ENCODE peak calls at places on chromosomes 16 and 17, in nine cellular contexts. O is effector CD4-positive, alpha-beta T cell; G is Caco-2; J is AG08395; F is NCI-H1417; Y is ELR; W is HTR-8/SVneo; S is mucosa of gallbladder; Z is psoas muscle. X is an unnamed sample.

GRCh38 chr16:10189861-10190390 is 7.7 kb upstream of the GRIN2A start:
- DNase-seq in O (no peak), G (no peak), J (no peak), F (no peak), Y (no peak), W (no peak), S (no peak), Z (no peak), X (no peak)

GRCh38 chr16:54356391-54356790 is 69.8 kb upstream of the IRX3 start:
- DNase-seq in O (no peak), G (no peak), J (no peak), F (no peak), Y (no peak), W (no peak), S (no peak), Z (no peak), X (no peak)

GRCh38 chr16:73846292-73846849 is 450.2 kb upstream of the PSMD7 start:
- DNase-seq in O (no peak), G (no peak), J (no peak), F (peak), Y (no peak), W (no peak), S (no peak), Z (no peak), X (no peak)

GRCh38 chr16:22635801-22636200 is 125.1 kb downstream of the NPIPB5 start:
- DNase-seq in O (no peak), G (no peak), J (no peak), F (no peak), Y (no peak), W (no peak), S (no peak), Z (no peak), X (no peak)

GRCh38 chr17:63435681-63436522 is 10.2 kb downstream of the CYB561 start:
- DNase-seq in O (no peak), G (peak), J (no peak), F (peak), Y (no peak), W (peak), S (peak), Z (no peak), X (no peak)

GRCh38 chr17:57295526-57296023 is 39.3 kb downstream of the MSI2 start:
- DNase-seq in O (no peak), G (peak), J (no peak), F (no peak), Y (peak), W (peak), S (no peak), Z (no peak), X (no peak)

GRCh38 chr16:81140930-81141780 is 45.0 kb upstream of the GCSH start:
- DNase-seq in O (no peak), G (peak), J (no peak), F (no peak), Y (peak), W (no peak), S (no peak), Z (no peak), X (no peak)

GRCh38 chr16:1495281-1496262 is 2.4 kb downstream of the TELO2 start:
- DNase-seq in O (no peak), G (no peak), J (no peak), F (no peak), Y (no peak), W (no peak), S (no peak), Z (no peak), X (no peak)

GRCh38 chr16:62034236-62035114 is 1.8 kb downstream of the CDH8 start:
- DNase-seq in O (no peak), G (no peak), J (no peak), F (no peak), Y (no peak), W (no peak), S (no peak), Z (no peak), X (peak)

GRCh38 chr17:44976198-44976597 is 8.1 kb upstream of the C1QL1 start:
- DNase-seq in O (no peak), G (no peak), J (no peak), F (no peak), Y (no peak), W (no peak), S (no peak), Z (no peak), X (peak)

GRCh38 chr17:76271669-76272540 is 6.8 kb downstream of the UBALD2 start:
- DNase-seq in O (peak), G (no peak), J (no peak), F (no peak), Y (no peak), W (no peak), S (no peak), Z (peak), X (no peak)

GRCh38 chr17:35245196-35245486 is 2.3 kb downstream of the SLFN5 start:
- DNase-seq in O (no peak), G (no peak), J (peak), F (no peak), Y (peak), W (peak), S (no peak), Z (no peak), X (no peak)

GRCh38 chr17:41687828-41688640 is 651 bp upstream of the EIF1 start:
- DNase-seq in O (peak), G (peak), J (no peak), F (peak), Y (peak), W (peak), S (no peak), Z (peak), X (peak)

GRCh38 chr16:16021988-16022682 is 72.7 kb downstream of the ABCC1 start:
- DNase-seq in O (no peak), G (peak), J (peak), F (no peak), Y (peak), W (peak), S (peak), Z (peak), X (no peak)

GRCh38 chr17:17107891-17108680 is 65.8 kb downstream of the MPRIP start:
- DNase-seq in O (no peak), G (no peak), J (peak), F (no peak), Y (no peak), W (no peak), S (no peak), Z (no peak), X (no peak)

GRCh38 chr17:83057793-83058477 is 21.5 kb upstream of the METRNL start:
- DNase-seq in O (no peak), G (no peak), J (no peak), F (no peak), Y (no peak), W (no peak), S (peak), Z (peak), X (no peak)

GRCh38 chr16:75372236-75372856 is 61.0 kb downstream of the CFDP1 start:
- DNase-seq in O (no peak), G (no peak), J (peak), F (no peak), Y (no peak), W (no peak), S (no peak), Z (no peak), X (no peak)

GRCh38 chr16:50360033-50360778 is 8.6 kb downstream of the BRD7 start:
- DNase-seq in O (no peak), G (no peak), J (no peak), F (no peak), Y (peak), W (no peak), S (no peak), Z (no peak), X (no peak)

GRCh38 chr17:63950940-63951907 is 19.1 kb upstream of the CD79B start:
- DNase-seq in O (no peak), G (peak), J (no peak), F (no peak), Y (no peak), W (no peak), S (peak), Z (no peak), X (no peak)

GRCh38 chr17:77422104-77422782 is 281.5 kb downstream of the SEC14L1 start:
- DNase-seq in O (no peak), G (peak), J (no peak), F (no peak), Y (peak), W (no peak), S (no peak), Z (no peak), X (no peak)

GRCh38 chr16:2900526-2901075 is 11.1 kb upstream of the FLYWCH1 start:
- DNase-seq in O (no peak), G (no peak), J (no peak), F (no peak), Y (no peak), W (no peak), S (no peak), Z (no peak), X (no peak)

GRCh38 chr17:17545031-17545820 is 46.3 kb downstream of the PEMT start:
- DNase-seq in O (no peak), G (no peak), J (peak), F (no peak), Y (peak), W (no peak), S (no peak), Z (peak), X (no peak)

GRCh38 chr16:30688701-30689100 is 10.3 kb upstream of the SRCAP start:
- DNase-seq in O (no peak), G (no peak), J (no peak), F (no peak), Y (no peak), W (no peak), S (no peak), Z (no peak), X (no peak)

GRCh38 chr16:84369938-84370627 is 1.7 kb downstream of the ATP2C2 start:
- DNase-seq in O (no peak), G (peak), J (no peak), F (no peak), Y (no peak), W (no peak), S (peak), Z (no peak), X (no peak)

GRCh38 chr17:75295220-75296158 is 6.3 kb upstream of the SLC25A19 start:
- DNase-seq in O (no peak), G (peak), J (no peak), F (no peak), Y (no peak), W (no peak), S (no peak), Z (no peak), X (no peak)

GRCh38 chr17:20967776-20968175 is 75.0 kb downstream of the USP22 start:
- DNase-seq in O (no peak), G (no peak), J (no peak), F (no peak), Y (peak), W (no peak), S (no peak), Z (no peak), X (no peak)

GRCh38 chr16:49503242-49504022 is 129.8 kb downstream of the C16orf78 start:
- DNase-seq in O (no peak), G (no peak), J (no peak), F (no peak), Y (no peak), W (no peak), S (no peak), Z (no peak), X (no peak)

GRCh38 chr16:51302042-51302441 is 151.0 kb upstream of the SALL1 start:
- DNase-seq in O (no peak), G (no peak), J (no peak), F (no peak), Y (no peak), W (no peak), S (no peak), Z (no peak), X (no peak)

X was measured in NCI-H2227 treated with DMSO at 0.1 percent for 48 hours.